ENCODE peak calls at places on chromosomes 3 and 15, in ten cellular contexts. Q, A, E, X, C, G, K, M, N and I are unnamed samples.
A peak's percentile ranks its signal among the peaks of the same experiment; 100 is the strongest.

GRCh38 chr3:56837196-56837955 is 35.6 kb upstream of the ARHGEF3 start:
- DNase-seq in Q (no peak), A (no peak), E (no peak), X (no peak), C (no peak), G (no peak), K (no peak), M (no peak), N (no peak), I (no peak)

GRCh38 chr3:77053769-77054168 is 13.9 kb downstream of the ROBO2 start:
- DNase-seq in Q (no peak), A (no peak), E (no peak), X (no peak), C (no peak), G (no peak), K (no peak), M (no peak), N (no peak), I (no peak)

GRCh38 chr15:28896944-28897343 is 11.2 kb downstream of the APBA2 start:
- DNase-seq in Q (no peak), A (no peak), E (no peak), X (no peak), C (no peak), G (peak; percentile 87), K (no peak), M (no peak), N (no peak), I (no peak)

GRCh38 chr3:22103423-22103822 is 352.4 kb upstream of the ZNF385D start:
- DNase-seq in Q (no peak), A (no peak), E (no peak), X (no peak), C (no peak), G (no peak), K (no peak), M (no peak), N (no peak), I (no peak)

GRCh38 chr3:113501597-113501996 is 13.4 kb downstream of the SPICE1 start:
- DNase-seq in Q (no peak), A (no peak), E (no peak), X (no peak), C (no peak), G (no peak), K (no peak), M (no peak), N (no peak), I (no peak)

GRCh38 chr15:73346735-73347312 is 21.9 kb downstream of the HCN4 start:
- DNase-seq in Q (peak; percentile 64), A (peak; percentile 15), E (peak; percentile 94), X (no peak), C (peak; percentile 74), G (peak; percentile 15), K (no peak), M (no peak), N (peak; percentile 93), I (peak; percentile 46)

GRCh38 chr3:134232146-134232545 is 18.5 kb downstream of the RYK start:
- DNase-seq in Q (no peak), A (no peak), E (no peak), X (no peak), C (no peak), G (peak; percentile 13), K (no peak), M (no peak), N (no peak), I (no peak)

GRCh38 chr3:153290278-153291015 is 128.4 kb downstream of the RAP2B start:
- DNase-seq in Q (no peak), A (no peak), E (no peak), X (no peak), C (no peak), G (no peak), K (no peak), M (no peak), N (no peak), I (no peak)

GRCh38 chr15:84736375-84736774 is 12.0 kb upstream of the ZNF592 start:
- DNase-seq in Q (no peak), A (no peak), E (no peak), X (no peak), C (no peak), G (no peak), K (no peak), M (no peak), N (no peak), I (no peak)

GRCh38 chr3:4986611-4987373 is 7.6 kb downstream of the BHLHE40 start:
- DNase-seq in Q (peak; percentile 97), A (peak; percentile 99), E (peak; percentile 98), X (peak; percentile 99), C (peak; percentile 98), G (peak; percentile 99), K (peak; percentile 99), M (peak; percentile 99), N (peak; percentile 97), I (peak; percentile 98)

GRCh38 chr3:8732413-8732812 is 1.2 kb upstream of the CAV3 start:
- DNase-seq in Q (no peak), A (no peak), E (no peak), X (no peak), C (no peak), G (no peak), K (no peak), M (no peak), N (peak; percentile 57), I (no peak)

GRCh38 chr3:150746791-150747590 is 16.0 kb downstream of the SIAH2 start:
- DNase-seq in Q (no peak), A (peak; percentile 63), E (no peak), X (no peak), C (no peak), G (no peak), K (no peak), M (no peak), N (no peak), I (no peak)

GRCh38 chr3:150745832-150746231 is 17.1 kb downstream of the SIAH2 start:
- DNase-seq in Q (no peak), A (no peak), E (no peak), X (no peak), C (no peak), G (no peak), K (no peak), M (no peak), N (no peak), I (no peak)

GRCh38 chr3:150749218-150749617 is 13.8 kb downstream of the SIAH2 start:
- DNase-seq in Q (no peak), A (no peak), E (no peak), X (no peak), C (no peak), G (no peak), K (no peak), M (no peak), N (no peak), I (no peak)

GRCh38 chr3:150747909-150748568 is 14.9 kb downstream of the SIAH2 start:
- DNase-seq in Q (no peak), A (no peak), E (no peak), X (no peak), C (no peak), G (no peak), K (no peak), M (no peak), N (no peak), I (no peak)

GRCh38 chr3:150748648-150749047 is 14.3 kb downstream of the SIAH2 start:
- DNase-seq in Q (no peak), A (no peak), E (no peak), X (no peak), C (no peak), G (no peak), K (no peak), M (no peak), N (no peak), I (no peak)
- H3K4me3 ChIP-seq in Q (no peak overlapping the region), A (no peak overlapping the region), E (no peak overlapping the region), X (no peak overlapping the region), C (no peak overlapping the region), G (no peak overlapping the region), K (no peak overlapping the region), M (no peak overlapping the region), N (no peak overlapping the region), I (no peak overlapping the region)

GRCh38 chr3:149332227-149332765 is 1.1 kb downstream of the TM4SF18 start:
- DNase-seq in Q (no peak), A (no peak), E (no peak), X (no peak), C (no peak), G (no peak), K (no peak), M (no peak), N (no peak), I (no peak)
- H3K4me3 ChIP-seq in Q (peak overlapping the region; percentile 27), A (no peak overlapping the region), E (peak overlapping the region; percentile 3), X (no peak overlapping the region), C (no peak overlapping the region), G (no peak overlapping the region), K (peak overlapping the region; percentile 15), M (peak overlapping the region; percentile 18), N (no peak overlapping the region), I (peak overlapping the region; percentile 57)

GRCh38 chr3:179942560-179943075 is 94.1 kb downstream of the PEX5L start:
- DNase-seq in Q (no peak), A (no peak), E (no peak), X (no peak), C (no peak), G (no peak), K (no peak), M (no peak), N (no peak), I (no peak)
- H3K4me3 ChIP-seq in Q (peak overlapping the region; percentile 19), A (no peak overlapping the region), E (no peak overlapping the region), X (no peak overlapping the region), C (peak overlapping the region; percentile 28), G (peak overlapping the region; percentile 45), K (no peak overlapping the region), M (peak overlapping the region; percentile 11), N (peak overlapping the region; percentile 55), I (no peak overlapping the region)

GRCh38 chr3:42934910-42935309 is 29.0 kb downstream of the ZNF662 start:
- DNase-seq in Q (no peak), A (no peak), E (no peak), X (no peak), C (no peak), G (no peak), K (no peak), M (no peak), N (no peak), I (no peak)

GRCh38 chr3:42937334-42937733 is 31.4 kb downstream of the ZNF662 start:
- DNase-seq in Q (no peak), A (no peak), E (no peak), X (no peak), C (no peak), G (no peak), K (no peak), M (no peak), N (no peak), I (no peak)

GRCh38 chr3:42936157-42936981 is 30.4 kb downstream of the ZNF662 start:
- DNase-seq in Q (peak; percentile 38), A (peak; percentile 64), E (peak; percentile 67), X (peak; percentile 72), C (peak; percentile 27), G (no peak), K (no peak), M (no peak), N (peak; percentile 38), I (peak; percentile 84)

GRCh38 chr3:42934111-42934510 is 28.2 kb downstream of the ZNF662 start:
- DNase-seq in Q (no peak), A (no peak), E (no peak), X (no peak), C (no peak), G (no peak), K (no peak), M (no peak), N (no peak), I (no peak)

DNA sequence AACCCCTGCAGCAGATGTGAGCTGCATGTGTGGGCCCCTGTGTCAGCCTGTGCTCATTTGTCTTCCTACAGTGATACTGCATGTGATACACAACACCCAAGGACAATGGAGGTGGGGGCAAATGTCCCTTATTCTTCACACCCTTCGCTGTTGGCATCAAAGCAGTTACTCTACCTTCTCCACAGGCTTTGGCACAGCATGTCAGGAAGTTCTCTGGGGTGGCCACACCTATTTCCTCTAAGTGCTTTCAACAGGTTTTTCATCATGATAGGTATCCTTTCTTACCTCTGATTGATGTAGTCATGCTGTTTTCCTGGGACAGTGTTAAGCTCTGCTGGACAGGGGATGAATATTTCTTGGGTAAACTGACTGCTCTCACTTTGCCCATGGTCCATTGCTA is 29.5 kb downstream of the ZNF662 start:
- DNase-seq in Q (no peak), A (no peak), E (no peak), X (no peak), C (no peak), G (no peak), K (no peak), M (no peak), N (no peak), I (no peak)
- H3K4me3 ChIP-seq in Q (no peak overlapping the region), A (no peak overlapping the region), E (no peak overlapping the region), X (no peak overlapping the region), C (no peak overlapping the region), G (no peak overlapping the region), K (peak overlapping the region; percentile 30), M (peak overlapping the region; percentile 49), N (no peak overlapping the region), I (no peak overlapping the region)